ENCODE peak calls at places on chromosomes 1 and 21, in nine cellular contexts. U is adrenal gland; Q is lower lobe of right lung; V is amniotic stem cell; D is GM20000; H is NK-92 treated with Interleukin-12 subunit alpha and Interleukin-12 subunit beta, amount 100 ng/mL, for 24 hours; J is left cardiac atrium; Z is WTC11; B is germinal center. R is an unnamed sample.

GRCh38 chr1:182644863-182645262 is 39.5 kb downstream of the RGS8 start:
- DNase-seq in U (no peak), Q (no peak), V (no peak), D (no peak), H (no peak), J (no peak), Z (no peak), B (peak), R (no peak)

GRCh38 chr1:41868241-41868953 is 50.3 kb downstream of the HIVEP3 start:
- DNase-seq in U (no peak), Q (no peak), V (no peak), D (peak), H (peak), J (no peak), Z (no peak), B (peak), R (no peak)

GRCh38 chr1:1862905-1863547 is 27.9 kb downstream of the GNB1 start:
- DNase-seq in U (no peak), Q (no peak), V (no peak), D (no peak), H (no peak), J (no peak), Z (no peak), B (no peak), R (no peak)

GRCh38 chr1:92480813-92481597 is 5.7 kb downstream of the GFI1 start:
- DNase-seq in U (no peak), Q (peak), V (no peak), D (no peak), H (no peak), J (no peak), Z (peak), B (no peak), R (no peak)

GRCh38 chr1:3491291-3492246 is 37.1 kb downstream of the ARHGEF16 start:
- DNase-seq in U (peak), Q (peak), V (no peak), D (peak), H (peak), J (peak), Z (peak), B (peak), R (peak)

GRCh38 chr1:66532798-66533783 is 862 bp upstream of the SGIP1 start:
- DNase-seq in U (no peak), Q (peak), V (peak), D (no peak), H (no peak), J (peak), Z (peak), B (no peak), R (peak)

GRCh38 chr1:225567789-225568188 is 85.1 kb downstream of the ENAH start:
- DNase-seq in U (no peak), Q (no peak), V (no peak), D (no peak), H (no peak), J (no peak), Z (no peak), B (no peak), R (no peak)

GRCh38 chr1:218344814-218345672 is at the start of gene TGFB2:
- DNase-seq in U (peak), Q (no peak), V (no peak), D (peak), H (no peak), J (peak), Z (no peak), B (peak), R (peak)

GRCh38 chr1:245953876-245954660 is 553.0 kb downstream of the SMYD3 start:
- DNase-seq in U (no peak), Q (no peak), V (no peak), D (peak), H (peak), J (no peak), Z (no peak), B (peak), R (no peak)

GRCh38 chr1:77538956-77539509 is 143.4 kb downstream of the ZZZ3 start:
- DNase-seq in U (no peak), Q (no peak), V (peak), D (peak), H (no peak), J (no peak), Z (no peak), B (peak), R (no peak)

GRCh38 chr1:8061210-8061609 is 35.1 kb upstream of the ERRFI1 start:
- DNase-seq in U (peak), Q (no peak), V (peak), D (no peak), H (no peak), J (peak), Z (no peak), B (no peak), R (no peak)

GRCh38 chr21:18049461-18049860 is 195.2 kb upstream of the CHODL start:
- DNase-seq in U (no peak), Q (no peak), V (no peak), D (no peak), H (no peak), J (no peak), Z (no peak), B (no peak), R (no peak)

GRCh38 chr1:219773775-219774174 is 154.6 kb downstream of the SLC30A10 start:
- DNase-seq in U (no peak), Q (no peak), V (no peak), D (peak), H (no peak), J (no peak), Z (no peak), B (peak), R (no peak)

GRCh38 chr1:179087665-179088064 is 5.8 kb downstream of the TOR3A start:
- DNase-seq in U (no peak), Q (no peak), V (no peak), D (no peak), H (no peak), J (no peak), Z (peak), B (peak), R (no peak)

GRCh38 chr1:151702936-151703335 is 13.7 kb downstream of the CELF3 start:
- DNase-seq in U (no peak), Q (no peak), V (no peak), D (no peak), H (no peak), J (no peak), Z (no peak), B (no peak), R (no peak)

GRCh38 chr1:204479387-204480136 is 15.0 kb downstream of the PIK3C2B start:
- DNase-seq in U (no peak), Q (no peak), V (no peak), D (no peak), H (no peak), J (no peak), Z (no peak), B (no peak), R (no peak)